ENCODE peak calls at places on chromosomes 7 and 10, in seven cellular contexts. O, S, J, Q, X, E and U are unnamed samples.

GRCh38 chr7:112421666-112422486 is 28.4 kb upstream of the IFRD1 start:
- DNase-seq in O (peak), S (no peak), J (no peak), Q (no peak), X (peak), E (no peak), U (no peak)

GRCh38 chr7:135976312-135977019 is 693 bp downstream of the MTPN start:
- DNase-seq in O (peak), S (no peak), J (no peak), Q (peak), X (no peak), E (peak), U (no peak)

GRCh38 chr7:3095046-3095445 is 51.4 kb upstream of the CARD11 start:
- DNase-seq in O (peak), S (no peak), J (peak), Q (peak), X (no peak), E (peak), U (no peak)

GRCh38 chr10:86290933-86291615 is 75.5 kb downstream of the GRID1 start:
- DNase-seq in O (no peak), S (no peak), J (no peak), Q (no peak), X (no peak), E (no peak), U (peak)

GRCh38 chr7:101226686-101227085 is 8.7 kb downstream of the ZNHIT1 start:
- DNase-seq in O (no peak), S (no peak), J (no peak), Q (no peak), X (no peak), E (no peak), U (no peak)

GRCh38 chr10:12846718-12847117 is 154.8 kb downstream of the CCDC3 start:
- DNase-seq in O (no peak), S (no peak), J (no peak), Q (no peak), X (no peak), E (no peak), U (no peak)

GRCh38 chr10:44990302-44990655 is 10.4 kb upstream of the ZNF22 start:
- DNase-seq in O (peak), S (no peak), J (no peak), Q (no peak), X (no peak), E (no peak), U (peak)

GRCh38 chr7:2701832-2702593 is 14.0 kb downstream of the AMZ1 start:
- DNase-seq in O (no peak), S (no peak), J (no peak), Q (no peak), X (no peak), E (no peak), U (no peak)

GRCh38 chr7:117021960-117022359 is 68.7 kb downstream of the ST7 start:
- DNase-seq in O (no peak), S (no peak), J (no peak), Q (no peak), X (no peak), E (no peak), U (no peak)

GRCh38 chr7:52771177-52771576 is 264.3 kb upstream of the POM121L12 start:
- DNase-seq in O (no peak), S (no peak), J (no peak), Q (no peak), X (no peak), E (no peak), U (no peak)

GRCh38 chr7:102275123-102275703 is 11.5 kb upstream of the SH2B2 start:
- DNase-seq in O (no peak), S (no peak), J (no peak), Q (no peak), X (no peak), E (no peak), U (no peak)

GRCh38 chr7:75958802-75959543 is 35.4 kb downstream of the TMEM120A start:
- DNase-seq in O (no peak), S (no peak), J (no peak), Q (no peak), X (no peak), E (no peak), U (no peak)

GRCh38 chr10:21452203-21452602 is 73.3 kb downstream of the SKIDA1 start:
- DNase-seq in O (no peak), S (no peak), J (no peak), Q (no peak), X (no peak), E (no peak), U (no peak)

GRCh38 chr10:98030991-98031431 is 590 bp upstream of the CRTAC1 start:
- DNase-seq in O (no peak), S (no peak), J (no peak), Q (no peak), X (no peak), E (no peak), U (no peak)

GRCh38 chr7:150857276-150858055 is 5.1 kb downstream of the AOC1 start:
- DNase-seq in O (no peak), S (no peak), J (no peak), Q (no peak), X (no peak), E (no peak), U (no peak)

GRCh38 chr10:96619803-96620773 is 33.3 kb upstream of the TM9SF3 start:
- DNase-seq in O (no peak), S (no peak), J (no peak), Q (no peak), X (peak), E (no peak), U (no peak)

GRCh38 chr10:86556933-86557649 is 35.5 kb upstream of the WAPL start:
- DNase-seq in O (no peak), S (peak), J (no peak), Q (no peak), X (peak), E (no peak), U (no peak)

GRCh38 chr10:76576276-76576962 is 1061.2 kb downstream of the KCNMA1 start:
- DNase-seq in O (no peak), S (no peak), J (no peak), Q (no peak), X (no peak), E (no peak), U (no peak)

GRCh38 chr10:78688945-78689935 is 379.5 kb upstream of the ZMIZ1 start:
- DNase-seq in O (no peak), S (peak), J (no peak), Q (no peak), X (peak), E (no peak), U (no peak)

GRCh38 chr7:77447616-77448015 is 31.5 kb upstream of the GSAP start:
- DNase-seq in O (no peak), S (no peak), J (no peak), Q (no peak), X (no peak), E (no peak), U (no peak)

GRCh38 chr10:72320676-72321247 is 34.0 kb downstream of the DNAJB12 start:
- DNase-seq in O (peak), S (no peak), J (peak), Q (peak), X (peak), E (peak), U (peak)

GRCh38 chr7:140403878-140404564 is at the start of gene RAB19:
- DNase-seq in O (no peak), S (no peak), J (no peak), Q (peak), X (peak), E (peak), U (peak)

GRCh38 chr10:14648042-14648765 is 126.5 kb downstream of the FAM107B start:
- DNase-seq in O (peak), S (peak), J (peak), Q (peak), X (peak), E (peak), U (no peak)

GRCh38 chr10:91887075-91887899 is 22.0 kb downstream of the FGFBP3 start:
- DNase-seq in O (no peak), S (no peak), J (peak), Q (peak), X (peak), E (peak), U (peak)

GRCh38 chr10:113058175-113058961 is 108.3 kb downstream of the TCF7L2 start:
- DNase-seq in O (no peak), S (peak), J (no peak), Q (no peak), X (peak), E (peak), U (no peak)

GRCh38 chr7:2152646-2153045 is 80.1 kb downstream of the MAD1L1 start:
- DNase-seq in O (no peak), S (no peak), J (no peak), Q (no peak), X (no peak), E (no peak), U (no peak)

GRCh38 chr10:35532141-35532540 is 73.0 kb upstream of the GJD4 start:
- DNase-seq in O (no peak), S (no peak), J (no peak), Q (no peak), X (no peak), E (no peak), U (no peak)

GRCh38 chr7:100914208-100914878 is 18.7 kb upstream of the ACHE start:
- DNase-seq in O (no peak), S (no peak), J (no peak), Q (no peak), X (no peak), E (peak), U (no peak)

GRCh38 chr10:28125701-28126100 is 126.8 kb upstream of the ODAD2 start:
- DNase-seq in O (no peak), S (no peak), J (no peak), Q (no peak), X (no peak), E (no peak), U (no peak)

GRCh38 chr7:40489844-40490602 is 355.2 kb downstream of the SUGCT start:
- DNase-seq in O (no peak), S (no peak), J (no peak), Q (no peak), X (no peak), E (no peak), U (no peak)

GRCh38 chr7:87344446-87344845 is 1.0 kb upstream of the CROT start:
- DNase-seq in O (no peak), S (no peak), J (no peak), Q (no peak), X (no peak), E (no peak), U (no peak)

GRCh38 chr7:66355762-66356161 is 150.6 kb downstream of the TPST1 start:
- DNase-seq in O (no peak), S (no peak), J (no peak), Q (no peak), X (no peak), E (no peak), U (no peak)

GRCh38 chr10:26909753-26910152 is 49.0 kb upstream of the ABI1 start:
- DNase-seq in O (no peak), S (no peak), J (no peak), Q (no peak), X (no peak), E (no peak), U (no peak)

GRCh38 chr10:63921932-63922713 is 400.9 kb downstream of the REEP3 start:
- DNase-seq in O (no peak), S (no peak), J (no peak), Q (no peak), X (no peak), E (no peak), U (no peak)

GRCh38 chr7:1928555-1929348 is 258.7 kb downstream of the ELFN1 start:
- DNase-seq in O (no peak), S (no peak), J (no peak), Q (no peak), X (no peak), E (peak), U (no peak)

GRCh38 chr10:77191324-77192049 is 446.1 kb downstream of the KCNMA1 start:
- DNase-seq in O (no peak), S (no peak), J (no peak), Q (no peak), X (no peak), E (no peak), U (no peak)

GRCh38 chr7:115356139-115356746 is 434.3 kb downstream of the MDFIC start:
- DNase-seq in O (no peak), S (peak), J (no peak), Q (no peak), X (no peak), E (no peak), U (no peak)